ENCODE peak calls at places on chromosomes 4 and X, in eight cellular contexts. One of them, this sample, is unnamed.

GRCh38 chr4:75848891-75849290 is 53.4 kb downstream of the PPEF2 start:
- DNase-seq in PC-3: no peak
- DNase-seq in H9: no peak
- DNase-seq in CD4-positive, CD25-positive, alpha-beta regulatory T cell: no peak
- DNase-seq in hepatocyte: no peak
- DNase-seq in GM23248: peak; percentile 69
- DNase-seq in gastrocnemius medialis: no peak
- DNase-seq in A549: no peak
- DNase-seq in this sample: no peak

GRCh38 chrX:95055991-95056390 is 1382.0 kb downstream of the FAM133A start:
- DNase-seq in CD4-positive, CD25-positive, alpha-beta regulatory T cell: no peak
- DNase-seq in H9: no peak
- DNase-seq in gastrocnemius medialis: no peak
- DNase-seq in PC-3: no peak
- DNase-seq in hepatocyte: no peak
- DNase-seq in A549: no peak
- DNase-seq in GM23248: peak; percentile 14
- DNase-seq in this sample: no peak

GRCh38 chrX:2484721-2485459 is 15.9 kb downstream of the DHRSX start:
- DNase-seq in CD4-positive, CD25-positive, alpha-beta regulatory T cell: no peak
- DNase-seq in PC-3: no peak
- DNase-seq in hepatocyte: no peak
- DNase-seq in H9: no peak
- DNase-seq in GM23248: peak; percentile 76
- DNase-seq in A549: no peak
- DNase-seq in gastrocnemius medialis: no peak
- DNase-seq in this sample: no peak

GRCh38 chrX:130028196-130028595 is 45.8 kb downstream of the BCORL1 start:
- DNase-seq in A549: peak; percentile 57
- DNase-seq in hepatocyte: peak; percentile 35
- DNase-seq in GM23248: peak; percentile 50
- DNase-seq in PC-3: peak; percentile 54
- DNase-seq in CD4-positive, CD25-positive, alpha-beta regulatory T cell: peak; percentile 58
- DNase-seq in gastrocnemius medialis: peak; percentile 19
- DNase-seq in H9: no peak
- DNase-seq in this sample: no peak

GRCh38 chr4:3767569-3768288 is 1.5 kb downstream of the ADRA2C start:
- DNase-seq in A549: peak; percentile 52
- DNase-seq in H9: peak; percentile 80
- DNase-seq in gastrocnemius medialis: no peak
- DNase-seq in PC-3: no peak
- DNase-seq in GM23248: no peak
- DNase-seq in CD4-positive, CD25-positive, alpha-beta regulatory T cell: peak; percentile 46
- DNase-seq in hepatocyte: peak; percentile 60
- DNase-seq in this sample: no peak

GRCh38 chr4:71006203-71006907 is 12.9 kb downstream of the DCK start:
- DNase-seq in H9: no peak
- DNase-seq in PC-3: no peak
- DNase-seq in A549: no peak
- DNase-seq in CD4-positive, CD25-positive, alpha-beta regulatory T cell: peak; percentile 34
- DNase-seq in GM23248: no peak
- DNase-seq in hepatocyte: no peak
- DNase-seq in gastrocnemius medialis: no peak
- DNase-seq in this sample: no peak

GRCh38 chr4:122285285-122285684 is 93.5 kb upstream of the ADAD1 start:
- DNase-seq in CD4-positive, CD25-positive, alpha-beta regulatory T cell: no peak
- DNase-seq in hepatocyte: no peak
- DNase-seq in GM23248: peak; percentile 40
- DNase-seq in PC-3: peak; percentile 16
- DNase-seq in gastrocnemius medialis: no peak
- DNase-seq in H9: no peak
- DNase-seq in A549: peak; percentile 10
- DNase-seq in this sample: no peak

GRCh38 chr4:74114234-74114633 is 15.2 kb upstream of the CXCL2 start:
- DNase-seq in CD4-positive, CD25-positive, alpha-beta regulatory T cell: no peak
- DNase-seq in A549: no peak
- DNase-seq in PC-3: peak; percentile 96
- DNase-seq in hepatocyte: no peak
- DNase-seq in GM23248: peak; percentile 92
- DNase-seq in gastrocnemius medialis: no peak
- DNase-seq in H9: no peak
- DNase-seq in this sample: peak; percentile 54

GRCh38 chr4:86451560-86452322 is 91.9 kb upstream of the MAPK10 start:
- DNase-seq in gastrocnemius medialis: no peak
- DNase-seq in A549: peak; percentile 3
- DNase-seq in GM23248: peak; percentile 34
- DNase-seq in CD4-positive, CD25-positive, alpha-beta regulatory T cell: no peak
- DNase-seq in H9: no peak
- DNase-seq in hepatocyte: no peak
- DNase-seq in PC-3: peak; percentile 61
- DNase-seq in this sample: no peak

GRCh38 chr4:26260571-26260970 is 60.2 kb upstream of the RBPJ start:
- DNase-seq in CD4-positive, CD25-positive, alpha-beta regulatory T cell: no peak
- DNase-seq in gastrocnemius medialis: no peak
- DNase-seq in GM23248: no peak
- DNase-seq in PC-3: no peak
- DNase-seq in A549: no peak
- DNase-seq in hepatocyte: no peak
- DNase-seq in H9: no peak
- DNase-seq in this sample: no peak

GRCh38 chr4:74531952-74532794 is 87.2 kb downstream of the AREG start:
- DNase-seq in gastrocnemius medialis: no peak
- DNase-seq in H9: peak; percentile 31
- DNase-seq in hepatocyte: peak; percentile 73
- DNase-seq in PC-3: peak; percentile 85
- DNase-seq in CD4-positive, CD25-positive, alpha-beta regulatory T cell: peak; percentile 45
- DNase-seq in GM23248: peak; percentile 78
- DNase-seq in A549: peak; percentile 90
- DNase-seq in this sample: no peak

GRCh38 chrX:51608071-51608470 is 10.6 kb downstream of the CENPVL3 start:
- DNase-seq in hepatocyte: no peak
- DNase-seq in CD4-positive, CD25-positive, alpha-beta regulatory T cell: no peak
- DNase-seq in gastrocnemius medialis: no peak
- DNase-seq in PC-3: no peak
- DNase-seq in A549: no peak
- DNase-seq in H9: no peak
- DNase-seq in GM23248: peak; percentile 57
- DNase-seq in this sample: no peak

GRCh38 chr4:125303821-125304220 is 10.9 kb upstream of the FAT4 start:
- DNase-seq in CD4-positive, CD25-positive, alpha-beta regulatory T cell: no peak
- DNase-seq in H9: no peak
- DNase-seq in gastrocnemius medialis: no peak
- DNase-seq in PC-3: no peak
- DNase-seq in hepatocyte: no peak
- DNase-seq in GM23248: no peak
- DNase-seq in A549: no peak
- DNase-seq in this sample: no peak

GRCh38 chrX:137028699-137029098 is 5.1 kb downstream of the GPR101 start:
- DNase-seq in hepatocyte: no peak
- DNase-seq in GM23248: no peak
- DNase-seq in gastrocnemius medialis: no peak
- DNase-seq in A549: no peak
- DNase-seq in CD4-positive, CD25-positive, alpha-beta regulatory T cell: no peak
- DNase-seq in PC-3: no peak
- DNase-seq in H9: no peak
- DNase-seq in this sample: no peak

GRCh38 chr4:8540586-8540985 is 39.6 kb upstream of the GPR78 start:
- DNase-seq in CD4-positive, CD25-positive, alpha-beta regulatory T cell: no peak
- DNase-seq in hepatocyte: no peak
- DNase-seq in gastrocnemius medialis: no peak
- DNase-seq in A549: no peak
- DNase-seq in PC-3: no peak
- DNase-seq in GM23248: no peak
- DNase-seq in H9: no peak
- DNase-seq in this sample: no peak

GRCh38 chr4:8543623-8544022 is 36.6 kb upstream of the GPR78 start:
- DNase-seq in gastrocnemius medialis: no peak
- DNase-seq in PC-3: no peak
- DNase-seq in GM23248: no peak
- DNase-seq in A549: no peak
- DNase-seq in CD4-positive, CD25-positive, alpha-beta regulatory T cell: no peak
- DNase-seq in H9: no peak
- DNase-seq in hepatocyte: no peak
- DNase-seq in this sample: no peak

GRCh38 chr4:8540991-8541390 is 39.2 kb upstream of the GPR78 start:
- DNase-seq in CD4-positive, CD25-positive, alpha-beta regulatory T cell: no peak
- DNase-seq in H9: no peak
- DNase-seq in GM23248: no peak
- DNase-seq in gastrocnemius medialis: no peak
- DNase-seq in A549: no peak
- DNase-seq in PC-3: no peak
- DNase-seq in hepatocyte: no peak
- DNase-seq in this sample: no peak

GRCh38 chr4:8542776-8543525 is 37.2 kb upstream of the GPR78 start:
- DNase-seq in gastrocnemius medialis: no peak
- DNase-seq in hepatocyte: no peak
- DNase-seq in CD4-positive, CD25-positive, alpha-beta regulatory T cell: no peak
- DNase-seq in GM23248: peak; percentile 59
- DNase-seq in A549: no peak
- DNase-seq in H9: no peak
- DNase-seq in PC-3: no peak
- DNase-seq in this sample: no peak

DNA sequence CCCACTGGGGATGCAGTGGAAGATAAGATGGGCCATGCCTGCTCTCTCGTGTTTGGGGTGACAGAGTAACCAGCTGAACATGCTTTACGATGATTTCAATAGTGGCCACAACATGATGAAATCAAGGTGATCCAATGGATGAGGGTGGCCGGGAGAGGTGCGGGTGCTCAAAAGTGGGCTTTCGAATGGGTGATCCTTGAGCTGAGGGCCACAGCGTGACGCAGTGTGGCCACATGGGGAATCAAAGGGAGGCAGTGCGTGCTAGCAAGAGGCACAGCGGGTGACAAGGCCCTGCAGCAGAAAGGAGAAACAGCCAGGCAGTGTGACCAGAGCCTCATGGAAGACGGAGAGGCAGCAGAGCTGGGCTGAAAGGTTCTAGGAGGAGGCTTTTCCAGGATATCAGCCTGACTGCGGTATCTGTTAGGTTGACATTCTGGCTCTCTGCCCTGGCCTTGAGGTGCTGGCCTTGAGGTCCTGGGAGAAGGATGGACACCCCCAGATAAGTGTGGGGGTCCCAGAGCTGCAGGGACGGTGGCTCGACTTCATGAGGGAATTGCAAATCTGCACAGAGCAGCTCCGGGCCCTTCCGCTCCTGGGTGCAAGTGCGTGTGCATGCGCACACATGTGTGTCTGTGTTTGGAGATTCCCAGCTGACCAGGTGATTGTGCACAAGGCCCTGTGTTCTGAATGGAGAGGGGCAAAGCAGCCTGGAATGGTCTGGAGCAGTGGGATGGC is 38.0 kb upstream of the GPR78 start:
- DNase-seq in H9: no peak
- DNase-seq in CD4-positive, CD25-positive, alpha-beta regulatory T cell: no peak
- DNase-seq in GM23248: no peak
- DNase-seq in gastrocnemius medialis: no peak
- DNase-seq in A549: no peak
- DNase-seq in hepatocyte: no peak
- DNase-seq in PC-3: no peak
- DNase-seq in this sample: no peak
- H3K4me1 ChIP-seq in H9: no peaks in the 10 kb centered on the region
- H3K4me1 ChIP-seq in CD4-positive, CD25-positive, alpha-beta regulatory T cell: peaks cover 5% of the 10 kb centered on the region
- H3K4me1 ChIP-seq in GM23248: peaks cover 13% of the 10 kb centered on the region
- H3K4me1 ChIP-seq in gastrocnemius medialis: no peaks in the 10 kb centered on the region
- H3K4me1 ChIP-seq in A549: peaks cover 26% of the 10 kb centered on the region
- H3K4me1 ChIP-seq in hepatocyte: peaks cover 6% of the 10 kb centered on the region
- H3K4me1 ChIP-seq in PC-3: peaks cover 38% of the 10 kb centered on the region
- H3K4me1 ChIP-seq in this sample: no peaks in the 10 kb centered on the region

GRCh38 chr4:57074753-57075152 is 35.4 kb downstream of the IGFBP7 start:
- DNase-seq in CD4-positive, CD25-positive, alpha-beta regulatory T cell: no peak
- DNase-seq in A549: peak; percentile 36
- DNase-seq in GM23248: peak; percentile 89
- DNase-seq in PC-3: peak; percentile 32
- DNase-seq in gastrocnemius medialis: no peak
- DNase-seq in H9: no peak
- DNase-seq in hepatocyte: no peak
- DNase-seq in this sample: no peak

GRCh38 chr4:57075353-57075752 is 34.8 kb downstream of the IGFBP7 start:
- DNase-seq in hepatocyte: no peak
- DNase-seq in gastrocnemius medialis: no peak
- DNase-seq in H9: no peak
- DNase-seq in CD4-positive, CD25-positive, alpha-beta regulatory T cell: no peak
- DNase-seq in GM23248: no peak
- DNase-seq in PC-3: no peak
- DNase-seq in A549: no peak
- DNase-seq in this sample: no peak

GRCh38 chr4:57078685-57079521 is 31.3 kb downstream of the IGFBP7 start:
- DNase-seq in CD4-positive, CD25-positive, alpha-beta regulatory T cell: no peak
- DNase-seq in gastrocnemius medialis: no peak
- DNase-seq in H9: peak; percentile 80
- DNase-seq in hepatocyte: peak; percentile 44
- DNase-seq in A549: peak; percentile 55
- DNase-seq in GM23248: no peak
- DNase-seq in PC-3: no peak
- DNase-seq in this sample: no peak

GRCh38 chr4:57076646-57077045 is 33.5 kb downstream of the IGFBP7 start:
- DNase-seq in CD4-positive, CD25-positive, alpha-beta regulatory T cell: no peak
- DNase-seq in H9: no peak
- DNase-seq in hepatocyte: no peak
- DNase-seq in A549: no peak
- DNase-seq in GM23248: no peak
- DNase-seq in gastrocnemius medialis: no peak
- DNase-seq in PC-3: no peak
- DNase-seq in this sample: no peak

GRCh38 chr4:57077550-57078311 is 32.5 kb downstream of the IGFBP7 start:
- DNase-seq in hepatocyte: no peak
- DNase-seq in A549: peak; percentile 86
- DNase-seq in CD4-positive, CD25-positive, alpha-beta regulatory T cell: no peak
- DNase-seq in GM23248: peak; percentile 41
- DNase-seq in PC-3: peak; percentile 61
- DNase-seq in H9: peak; percentile 81
- DNase-seq in gastrocnemius medialis: no peak
- DNase-seq in this sample: no peak
- H3K4me1 ChIP-seq in hepatocyte: peaks cover 28% of the 10 kb centered on the region
- H3K4me1 ChIP-seq in A549: peaks cover 90% of the 10 kb centered on the region
- H3K4me1 ChIP-seq in CD4-positive, CD25-positive, alpha-beta regulatory T cell: no peaks in the 10 kb centered on the region
- H3K4me1 ChIP-seq in GM23248: peaks cover 51% of the 10 kb centered on the region
- H3K4me1 ChIP-seq in PC-3: peaks cover 15% of the 10 kb centered on the region
- H3K4me1 ChIP-seq in H9: peaks cover 9% of the 10 kb centered on the region
- H3K4me1 ChIP-seq in gastrocnemius medialis: no peaks in the 10 kb centered on the region
- H3K4me1 ChIP-seq in this sample: no peaks in the 10 kb centered on the region

DNA sequence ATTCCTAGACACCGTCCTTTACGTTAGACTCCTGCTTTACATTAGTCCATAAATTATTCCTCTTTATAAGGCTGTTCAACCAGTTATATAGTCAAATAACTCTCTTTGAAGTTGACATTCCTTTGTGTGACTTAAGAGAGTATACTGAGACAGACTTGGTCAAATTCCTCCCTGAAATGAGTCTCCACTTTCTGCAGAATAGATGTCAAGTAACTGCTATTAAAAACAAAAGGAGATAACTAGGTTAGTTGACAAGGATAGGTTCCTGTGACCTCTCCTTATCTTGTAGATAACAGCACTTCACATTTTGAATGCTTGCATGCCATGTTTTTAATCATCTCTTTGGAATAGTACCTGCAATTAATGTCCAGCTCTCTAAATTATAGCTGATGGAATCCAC is 5.7 kb downstream of the GUCY1A1 start:
- DNase-seq in CD4-positive, CD25-positive, alpha-beta regulatory T cell: no peak
- DNase-seq in gastrocnemius medialis: no peak
- DNase-seq in H9: no peak
- DNase-seq in hepatocyte: no peak
- DNase-seq in PC-3: peak; percentile 45
- DNase-seq in GM23248: no peak
- DNase-seq in A549: no peak
- DNase-seq in this sample: no peak
- H3K4me1 ChIP-seq in CD4-positive, CD25-positive, alpha-beta regulatory T cell: no peaks in the 10 kb centered on the region
- H3K4me1 ChIP-seq in gastrocnemius medialis: peaks cover 4% of the 10 kb centered on the region
- H3K4me1 ChIP-seq in H9: no peaks in the 10 kb centered on the region
- H3K4me1 ChIP-seq in hepatocyte: peaks cover 28% of the 10 kb centered on the region
- H3K4me1 ChIP-seq in PC-3: peaks cover 49% of the 10 kb centered on the region
- H3K4me1 ChIP-seq in GM23248: peaks cover 3% of the 10 kb centered on the region
- H3K4me1 ChIP-seq in A549: no peaks in the 10 kb centered on the region
- H3K4me1 ChIP-seq in this sample: no peaks in the 10 kb centered on the region

GRCh38 chr4:6710282-6710681 is 617 bp upstream of the MRFAP1L1 start:
- DNase-seq in hepatocyte: no peak
- DNase-seq in gastrocnemius medialis: no peak
- DNase-seq in CD4-positive, CD25-positive, alpha-beta regulatory T cell: no peak
- DNase-seq in H9: no peak
- DNase-seq in PC-3: no peak
- DNase-seq in GM23248: no peak
- DNase-seq in A549: no peak
- DNase-seq in this sample: no peak
- H3K4me1 ChIP-seq in hepatocyte: peaks cover 21% of the 10 kb centered on the region
- H3K4me1 ChIP-seq in gastrocnemius medialis: peaks cover 46% of the 10 kb centered on the region
- H3K4me1 ChIP-seq in CD4-positive, CD25-positive, alpha-beta regulatory T cell: peaks cover 49% of the 10 kb centered on the region
- H3K4me1 ChIP-seq in H9: peaks cover 8% of the 10 kb centered on the region
- H3K4me1 ChIP-seq in PC-3: peaks cover 14% of the 10 kb centered on the region
- H3K4me1 ChIP-seq in GM23248: peaks cover 13% of the 10 kb centered on the region
- H3K4me1 ChIP-seq in A549: no peaks in the 10 kb centered on the region
- H3K4me1 ChIP-seq in this sample: no peaks in the 10 kb centered on the region

This sample was measured in breast epithelium.